ENCODE peak calls at places on chromosomes 4 and X, in six cellular contexts. I is dorsolateral prefrontal cortex, Q is IMR-90, E is PC-3, M is cardiac muscle cell, Y is PC-9. K is an unnamed sample. For H3K27me3, the result is how much of the 10 kb centered on the place peaks cover.

GRCh38 chr4:165844151-165844550 is 28.9 kb upstream of the TLL1 start:
- DNase-seq in I (no peak), Q (no peak), E (no peak), M (no peak), Y (no peak), K (no peak)

GRCh38 chrX:88560673-88561330 is 186.2 kb upstream of the CPXCR1 start:
- DNase-seq in I (no peak), Q (no peak), E (no peak), M (no peak), Y (no peak), K (no peak)

GRCh38 chr4:151743128-151743854 is 17.5 kb downstream of the GATB start:
- DNase-seq in I (no peak), Q (no peak), E (no peak), M (no peak), Y (no peak), K (no peak)

GRCh38 chr4:100838286-100838685 is 320.5 kb upstream of the EMCN start:
- DNase-seq in I (no peak), Q (no peak), E (no peak), M (no peak), Y (no peak), K (no peak)

GRCh38 chr4:157443537-157443936 is 223.0 kb downstream of the GRIA2 start:
- DNase-seq in I (no peak), Q (no peak), E (no peak), M (no peak), Y (no peak), K (no peak)

GRCh38 chrX:15242899-15243555 is 26.9 kb downstream of the ASB9 start:
- DNase-seq in I (no peak), Q (peak), E (peak), M (peak), Y (peak), K (no peak)

GRCh38 chr4:141248029-141248428 is 27.3 kb downstream of the ZNF330 start:
- DNase-seq in I (no peak), Q (peak), E (no peak), M (peak), Y (no peak), K (no peak)

GRCh38 chr4:139229534-139230039 is 50.4 kb downstream of the MGARP start:
- DNase-seq in I (no peak), Q (peak), E (peak), M (peak), Y (no peak), K (peak)

GRCh38 chr4:1183985-1184773 is 11.8 kb upstream of the SPON2 start:
- DNase-seq in I (no peak), Q (no peak), E (no peak), M (peak), Y (no peak), K (no peak)

GRCh38 chr4:88823058-88823919 is 125.7 kb upstream of the NAP1L5 start:
- DNase-seq in I (peak), Q (peak), E (peak), M (peak), Y (peak), K (peak)

GRCh38 chr4:112234952-112235609 is 3.5 kb downstream of the AP1AR start:
- DNase-seq in I (no peak), Q (peak), E (peak), M (peak), Y (peak), K (peak)

GRCh38 chrX:36035550-36035949 is 116.0 kb downstream of the CFAP47 start:
- DNase-seq in I (no peak), Q (no peak), E (no peak), M (no peak), Y (no peak), K (no peak)

GRCh38 chrX:84168095-84168494 is 19.9 kb downstream of the RPS6KA6 start:
- DNase-seq in I (no peak), Q (peak), E (peak), M (no peak), Y (peak), K (no peak)

GRCh38 chrX:41381685-41382084 is 47.7 kb downstream of the DDX3X start:
- DNase-seq in I (no peak), Q (peak), E (peak), M (peak), Y (peak), K (peak)

GRCh38 chr4:87497141-87497540 is 32.0 kb downstream of the SPARCL1 start:
- DNase-seq in I (no peak), Q (no peak), E (peak), M (no peak), Y (no peak), K (no peak)

GRCh38 chrX:70592091-70592490 is 147.5 kb downstream of the DLG3 start:
- DNase-seq in I (no peak), Q (peak), E (peak), M (peak), Y (no peak), K (peak)

GRCh38 chr4:114658179-114658578 is 59.6 kb downstream of the UGT8 start:
- DNase-seq in I (no peak), Q (no peak), E (no peak), M (no peak), Y (no peak), K (no peak)

GRCh38 chr4:56052966-56053365 is 104.2 kb downstream of the CEP135 start:
- DNase-seq in I (no peak), Q (no peak), E (no peak), M (no peak), Y (no peak), K (no peak)

GRCh38 chr4:56049428-56050212 is 100.9 kb downstream of the CEP135 start:
- DNase-seq in I (no peak), Q (no peak), E (peak), M (peak), Y (peak), K (peak)

GRCh38 chr4:56051049-56051709 is 102.4 kb downstream of the CEP135 start:
- DNase-seq in I (no peak), Q (no peak), E (no peak), M (no peak), Y (no peak), K (no peak)

GRCh38 chr4:56050584-56050983 is 101.8 kb downstream of the CEP135 start:
- DNase-seq in I (no peak), Q (no peak), E (no peak), M (no peak), Y (no peak), K (no peak)

GRCh38 chr4:56051710-56052075 is 102.9 kb downstream of the CEP135 start:
- DNase-seq in I (no peak), Q (no peak), E (no peak), M (no peak), Y (no peak), K (no peak)
- H3K27me3 ChIP-seq in I (under half), Q (under half), E (under half), M (under half), Y (under half), K (under half)

GRCh38 chr4:6892190-6892908 is 17.3 kb upstream of the TBC1D14 start:
- DNase-seq in I (no peak), Q (peak), E (peak), M (peak), Y (no peak), K (no peak)

GRCh38 chr4:6889736-6890324 is 19.8 kb upstream of the TBC1D14 start:
- DNase-seq in I (no peak), Q (no peak), E (no peak), M (no peak), Y (no peak), K (no peak)

GRCh38 chr4:6890358-6890757 is 19.3 kb upstream of the TBC1D14 start:
- DNase-seq in I (no peak), Q (no peak), E (no peak), M (no peak), Y (no peak), K (no peak)

GRCh38 chr4:6892909-6893202 is 16.8 kb upstream of the TBC1D14 start:
- DNase-seq in I (no peak), Q (no peak), E (no peak), M (no peak), Y (no peak), K (no peak)

DNA sequence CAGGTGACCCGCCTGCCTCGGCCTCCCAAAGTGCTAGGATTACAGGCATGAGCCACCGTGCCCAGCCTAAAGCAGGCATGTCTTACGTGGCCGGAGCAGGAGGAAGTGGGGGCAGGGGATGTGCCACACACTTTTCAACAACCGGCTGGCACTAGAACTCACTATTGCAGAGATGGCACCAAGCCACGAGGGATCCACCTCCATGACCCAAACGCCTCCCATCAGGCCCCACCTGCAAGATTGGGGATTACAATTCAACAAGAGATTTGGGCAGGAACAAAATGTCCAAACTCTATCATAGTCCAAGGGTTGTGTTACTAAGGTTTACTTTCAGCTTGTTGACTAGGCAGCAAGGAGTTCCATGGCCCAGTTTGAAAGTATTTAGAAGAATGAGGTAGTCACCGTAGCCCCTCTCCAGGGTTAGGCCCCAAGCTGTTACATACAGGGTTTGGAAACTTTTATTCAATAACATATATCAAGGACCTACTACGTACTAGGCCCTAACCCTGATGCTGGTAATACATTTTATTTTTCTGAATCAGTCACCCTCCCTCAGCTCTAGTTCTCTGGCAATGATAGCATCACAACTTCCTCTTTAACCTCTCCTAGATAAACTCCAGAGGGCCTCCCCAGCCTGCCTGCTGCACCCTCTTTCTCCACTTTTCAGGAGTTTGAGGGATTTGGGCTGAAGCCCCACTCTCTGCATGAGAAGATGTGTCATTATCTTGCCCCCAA is 18.0 kb upstream of the TBC1D14 start:
- DNase-seq in I (no peak), Q (peak), E (no peak), M (peak), Y (no peak), K (no peak)
- H3K27ac ChIP-seq in I (no peak), Q (peak), E (no peak), M (peak), Y (no peak), K (no peak)

GRCh38 chr4:183097251-183098079 is 1.6 kb upstream of the WWC2 start:
- DNase-seq in I (no peak), Q (no peak), E (no peak), M (peak), Y (no peak), K (no peak)
- H3K4me3 ChIP-seq in I (peak), Q (peak), E (peak), M (peak), Y (peak), K (peak)

GRCh38 chrX:112827292-112827903 is 13.2 kb downstream of the AMOT start:
- DNase-seq in I (no peak), Q (no peak), E (no peak), M (no peak), Y (no peak), K (no peak)

GRCh38 chrX:112832481-112833095 is 8.0 kb downstream of the AMOT start:
- DNase-seq in I (no peak), Q (peak), E (peak), M (no peak), Y (peak), K (no peak)

GRCh38 chrX:112834976-112835375 is 5.7 kb downstream of the AMOT start:
- DNase-seq in I (no peak), Q (no peak), E (no peak), M (no peak), Y (no peak), K (no peak)

GRCh38 chrX:112834016-112834855 is 6.4 kb downstream of the AMOT start:
- DNase-seq in I (no peak), Q (peak), E (no peak), M (peak), Y (no peak), K (peak)

GRCh38 chrX:112830540-112830939 is 10.1 kb downstream of the AMOT start:
- DNase-seq in I (no peak), Q (no peak), E (no peak), M (no peak), Y (peak), K (no peak)
- H3K27me3 ChIP-seq in I (half or more), Q (under half), E (under half), M (under half), Y (under half), K (under half)

GRCh38 chr4:108149588-108150380 is 18.9 kb downstream of the LEF1 start:
- DNase-seq in I (no peak), Q (no peak), E (no peak), M (no peak), Y (no peak), K (peak)

GRCh38 chr4:108144451-108144850 is 24.3 kb downstream of the LEF1 start:
- DNase-seq in I (no peak), Q (no peak), E (no peak), M (no peak), Y (no peak), K (no peak)

GRCh38 chr4:108146346-108146745 is 22.4 kb downstream of the LEF1 start:
- DNase-seq in I (no peak), Q (no peak), E (no peak), M (no peak), Y (no peak), K (no peak)

GRCh38 chr4:108146819-108147218 is 21.9 kb downstream of the LEF1 start:
- DNase-seq in I (no peak), Q (no peak), E (no peak), M (no peak), Y (no peak), K (no peak)

GRCh38 chr4:108148316-108148715 is 20.4 kb downstream of the LEF1 start:
- DNase-seq in I (no peak), Q (no peak), E (no peak), M (no peak), Y (no peak), K (no peak)
- H3K27ac ChIP-seq in I (no peak), Q (no peak), E (no peak), M (peak), Y (no peak), K (no peak)

DNA sequence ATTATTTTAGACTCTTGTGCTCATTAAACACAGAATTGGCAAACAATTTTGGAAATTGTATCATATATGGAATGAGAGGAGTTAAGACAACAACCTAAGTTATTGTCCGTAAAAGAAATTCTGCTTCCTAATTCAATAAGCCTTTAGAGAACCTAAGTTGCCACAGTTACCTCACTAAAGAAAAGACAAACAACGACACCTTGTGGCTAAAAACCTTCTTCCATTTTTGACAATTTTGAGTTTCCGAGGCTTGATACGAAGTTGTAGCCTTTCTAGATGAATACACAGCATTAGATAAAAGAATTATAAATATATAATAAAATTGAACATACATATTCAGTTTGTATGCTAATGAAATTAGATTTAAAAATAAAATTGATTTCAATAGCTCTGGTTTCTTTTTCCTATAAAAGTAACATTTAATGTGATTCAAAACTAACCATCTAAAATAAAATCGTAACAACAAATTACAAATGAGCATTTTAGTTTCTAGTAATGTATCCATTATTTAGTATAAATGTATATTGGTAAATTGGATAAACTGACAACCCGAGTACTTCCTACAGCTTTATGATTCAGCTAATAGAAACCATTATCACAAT is 275.1 kb downstream of the GPM6A start:
- DNase-seq in I (no peak), Q (peak), E (peak), M (peak), Y (no peak), K (peak)
- H3K4me3 ChIP-seq in I (no peak), Q (no peak), E (no peak), M (no peak), Y (no peak), K (no peak)

DNA sequence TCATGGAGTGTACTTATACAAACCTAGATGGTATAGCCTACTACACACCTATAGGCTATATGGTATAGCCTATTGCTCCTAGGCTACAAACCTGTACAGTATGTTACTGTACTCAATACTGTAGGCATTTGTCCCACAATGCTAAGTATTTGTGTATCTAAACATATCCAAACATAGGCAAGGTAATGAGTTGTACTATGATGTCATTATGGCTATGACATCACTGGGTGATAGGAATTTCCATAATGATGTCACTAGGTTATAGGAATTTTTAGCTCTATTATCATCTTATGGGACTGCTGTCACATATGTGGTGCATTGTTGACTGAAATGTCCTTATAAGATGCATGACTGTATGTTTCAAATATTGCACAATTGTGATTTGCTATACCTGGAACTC is 5.5 kb upstream of the PAGE1 start:
- DNase-seq in I (no peak), Q (no peak), E (no peak), M (no peak), Y (no peak), K (no peak)
- H3K27me3 ChIP-seq in I (half or more), Q (under half), E (under half), M (under half), Y (under half), K (under half)

DNA sequence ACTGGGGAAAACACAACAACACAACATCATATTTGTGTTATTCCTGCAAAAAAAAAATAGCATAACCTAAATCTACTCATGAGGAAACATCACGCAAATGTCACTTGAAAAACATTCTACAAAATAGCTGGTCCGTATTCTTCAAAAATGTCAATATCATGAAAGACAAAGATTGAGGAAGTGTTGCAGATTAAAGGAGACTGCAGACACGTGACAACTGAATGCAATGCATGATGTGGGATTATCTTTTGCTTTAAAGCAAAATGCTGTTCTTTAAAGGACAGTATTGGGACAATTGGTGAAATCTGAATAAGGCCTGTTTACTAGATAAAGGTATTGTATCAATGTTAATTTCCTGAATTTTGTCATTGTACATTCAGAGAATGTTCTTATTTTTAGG is 157.7 kb downstream of the SMIM20 start:
- DNase-seq in I (no peak), Q (no peak), E (no peak), M (no peak), Y (no peak), K (no peak)
- H3K27ac ChIP-seq in I (no peak), Q (no peak), E (no peak), M (no peak), Y (no peak), K (no peak)

GRCh38 chr4:6113641-6114040 is 86.7 kb downstream of the JAKMIP1 start:
- DNase-seq in I (no peak), Q (no peak), E (no peak), M (no peak), Y (no peak), K (no peak)
- H3K4me3 ChIP-seq in I (no peak), Q (no peak), E (no peak), M (no peak), Y (no peak), K (no peak)